ENCODE peak calls at places on chromosomes 13 and 19, in six cellular contexts. B is ascending aorta; D is RWPE1; F is thyroid gland; X is CD4-positive, alpha-beta memory T cell; N is stimulated activated naive CD4-positive, alpha-beta T cell. O is an unnamed sample.

GRCh38 chr19:13795595-13796300 is 505 bp downstream of the ZSWIM4 start:
- DNase-seq in X (no peak), F (peak), B (no peak), N (no peak), D (no peak), O (no peak)

GRCh38 chr13:79904581-79904980 is 423.6 kb downstream of the NDFIP2 start:
- DNase-seq in X (no peak), B (no peak), N (no peak), F (no peak), D (no peak), O (no peak)

GRCh38 chr19:2371656-2372055 is 11.6 kb downstream of the TMPRSS9 start:
- DNase-seq in B (no peak), D (no peak), X (no peak), F (no peak), N (no peak), O (no peak)

GRCh38 chr13:20126460-20127262 is 34.2 kb downstream of the GJA3 start:
- DNase-seq in F (no peak), B (no peak), D (no peak), N (no peak), X (no peak), O (no peak)

GRCh38 chr13:73880365-73880764 is 253.8 kb downstream of the KLF12 start:
- DNase-seq in D (no peak), N (no peak), X (no peak), B (no peak), F (no peak), O (no peak)

GRCh38 chr13:97883356-97883755 is 70.1 kb upstream of the IPO5 start:
- DNase-seq in X (no peak), N (no peak), F (no peak), B (no peak), D (no peak), O (no peak)

GRCh38 chr19:1851581-1852293 is 3.5 kb upstream of the REXO1 start:
- DNase-seq in N (peak), B (no peak), D (no peak), F (no peak), X (peak), O (no peak)

GRCh38 chr19:10501971-10502523 is 1.1 kb downstream of the KEAP1 start:
- DNase-seq in N (no peak), X (no peak), D (peak), B (no peak), F (peak), O (peak)

GRCh38 chr13:112441779-112442310 is 65.7 kb downstream of the SPACA7 start:
- DNase-seq in N (no peak), F (no peak), D (no peak), B (no peak), X (no peak), O (no peak)

GRCh38 chr13:34038326-34039068 is 220.5 kb downstream of the RFC3 start:
- DNase-seq in X (no peak), B (no peak), N (no peak), F (no peak), D (no peak), O (no peak)

GRCh38 chr19:33914599-33914998 is 117.9 kb downstream of the KCTD15 start:
- DNase-seq in N (no peak), D (no peak), X (no peak), F (no peak), B (no peak), O (no peak)

GRCh38 chr13:34720618-34721017 is 221.5 kb upstream of the NBEA start:
- DNase-seq in X (no peak), D (no peak), N (no peak), B (no peak), F (no peak), O (no peak)

GRCh38 chr19:35295792-35296462 is 4.0 kb downstream of the MAG start:
- DNase-seq in X (peak), B (no peak), D (no peak), F (no peak), N (no peak), O (no peak)

GRCh38 chr19:3387645-3388589 is 21.5 kb downstream of the NFIC start:
- DNase-seq in N (no peak), D (peak), F (peak), X (no peak), B (peak), O (peak)

GRCh38 chr13:98729526-98730057 is 22.9 kb downstream of the SLC15A1 start:
- DNase-seq in X (no peak), F (no peak), B (no peak), N (no peak), D (no peak), O (no peak)

GRCh38 chr19:32202244-32202643 is 143.2 kb upstream of the ZNF507 start:
- DNase-seq in D (no peak), F (no peak), X (no peak), N (no peak), B (no peak), O (no peak)

GRCh38 chr19:28313633-28314032 is 899.3 kb downstream of the UQCRFS1 start:
- DNase-seq in X (no peak), B (no peak), F (no peak), N (no peak), D (peak), O (no peak)

GRCh38 chr13:113112893-113113845 is 7.6 kb downstream of the F7 start:
- DNase-seq in F (no peak), D (no peak), B (no peak), N (no peak), X (no peak), O (no peak)

GRCh38 chr13:111625526-111626315 is 305.3 kb downstream of the TEX29 start:
- DNase-seq in B (no peak), D (no peak), X (no peak), F (no peak), N (no peak), O (no peak)

GRCh38 chr13:113151745-113152707 is 6.4 kb upstream of the PROZ start:
- DNase-seq in F (no peak), B (no peak), X (no peak), N (no peak), D (no peak), O (no peak)

GRCh38 chr19:35436477-35437141 is 11.4 kb upstream of the FFAR2 start:
- DNase-seq in F (peak), D (peak), B (no peak), N (no peak), X (no peak), O (peak)

GRCh38 chr19:5219551-5220304 is 120.9 kb downstream of the PTPRS start:
- DNase-seq in X (no peak), D (no peak), F (no peak), N (no peak), B (no peak), O (no peak)

GRCh38 chr19:28531979-28532378 is 681.0 kb downstream of the UQCRFS1 start:
- DNase-seq in F (no peak), X (no peak), N (no peak), B (no peak), D (no peak), O (no peak)

GRCh38 chr19:10602330-10603083 is 15.4 kb upstream of the AP1M2 start:
- DNase-seq in F (peak), D (peak), B (peak), N (peak), X (peak), O (peak)

GRCh38 chr19:51508059-51508733 is 6.6 kb upstream of the SIGLEC12 start:
- DNase-seq in X (no peak), N (no peak), B (no peak), F (no peak), D (no peak), O (no peak)

GRCh38 chr13:43316997-43317396 is 293.6 kb downstream of the DNAJC15 start:
- DNase-seq in B (no peak), X (no peak), D (no peak), F (no peak), N (no peak), O (peak)

GRCh38 chr19:32471811-32472210 is 66.2 kb downstream of the DPY19L3 start:
- DNase-seq in D (no peak), N (no peak), F (no peak), B (no peak), X (no peak), O (no peak)

GRCh38 chr13:25252229-25252628 is 35.1 kb downstream of the MTMR6 start:
- DNase-seq in N (no peak), X (no peak), F (no peak), B (no peak), D (no peak), O (no peak)

GRCh38 chr13:100887729-100888151 is 213.1 kb upstream of the TMTC4 start:
- DNase-seq in B (no peak), X (no peak), D (peak), N (no peak), F (no peak), O (no peak)

GRCh38 chr13:90696254-90696653 is 651.2 kb upstream of the MIR17HG start:
- DNase-seq in B (no peak), N (no peak), F (no peak), D (peak), X (no peak), O (no peak)

GRCh38 chr13:30477346-30478235 is 11.9 kb upstream of the HMGB1 start:
- DNase-seq in F (no peak), X (no peak), D (no peak), B (no peak), N (no peak), O (no peak)

GRCh38 chr19:15123900-15124299 is 16.7 kb downstream of the SYDE1 start:
- DNase-seq in D (no peak), X (no peak), F (peak), N (no peak), B (no peak), O (peak)

GRCh38 chr13:107854880-107855279 is 360.5 kb downstream of the LIG4 start:
- DNase-seq in F (no peak), N (no peak), X (no peak), B (no peak), D (no peak), O (no peak)

GRCh38 chr13:102651892-102652291 is 43.0 kb downstream of the METTL21C start:
- DNase-seq in B (no peak), D (no peak), N (no peak), X (no peak), F (peak), O (no peak)

GRCh38 chr13:39538826-39539555 is 64.0 kb downstream of the LHFPL6 start:
- DNase-seq in D (no peak), N (no peak), F (no peak), B (no peak), X (no peak), O (no peak)

GRCh38 chr19:47226426-47227346 is 4.3 kb downstream of the BBC3 start:
- DNase-seq in B (peak), X (no peak), D (peak), N (peak), F (peak), O (peak)

O was measured in nucleus accumbens.